ENCODE peak calls at places on chromosomes 16 and 17, in four cellular contexts. One of them, this sample, is unnamed.
A peak's percentile ranks its signal among the peaks of the same experiment; 100 is the strongest.

GRCh38 chr17:74176546-74177001 is 26.9 kb upstream of the RPL38 start:
- DNase-seq in right lobe of liver: peak; percentile 60
- DNase-seq in ovary: peak; percentile 31
- DNase-seq in lower leg skin: peak; percentile 91
- DNase-seq in this sample: peak; percentile 41

GRCh38 chr17:65139045-65139764 is 2.0 kb downstream of the RGS9 start:
- DNase-seq in ovary: no peak
- DNase-seq in right lobe of liver: no peak
- DNase-seq in lower leg skin: no peak
- DNase-seq in this sample: no peak

GRCh38 chr16:69334696-69335095 is 4.3 kb upstream of the PDF start:
- DNase-seq in right lobe of liver: no peak
- DNase-seq in ovary: no peak
- DNase-seq in lower leg skin: no peak
- DNase-seq in this sample: no peak

GRCh38 chr17:32117399-32117798 is 24.9 kb upstream of the RHOT1 start:
- DNase-seq in lower leg skin: peak; percentile 26
- DNase-seq in ovary: no peak
- DNase-seq in right lobe of liver: no peak
- DNase-seq in this sample: no peak

GRCh38 chr16:68486671-68487495 is 38.6 kb upstream of the SMPD3 start:
- DNase-seq in lower leg skin: no peak
- DNase-seq in ovary: no peak
- DNase-seq in right lobe of liver: no peak
- DNase-seq in this sample: no peak

GRCh38 chr17:12637015-12637414 is 28.7 kb upstream of the MYOCD start:
- DNase-seq in lower leg skin: no peak
- DNase-seq in right lobe of liver: no peak
- DNase-seq in ovary: no peak
- DNase-seq in this sample: no peak

GRCh38 chr16:4800290-4801041 is 2.0 kb downstream of the ROGDI start:
- DNase-seq in right lobe of liver: peak; percentile 71
- DNase-seq in lower leg skin: no peak
- DNase-seq in ovary: no peak
- DNase-seq in this sample: peak; percentile 69

GRCh38 chr17:514584-514983 is 162.0 kb upstream of the RPH3AL start:
- DNase-seq in right lobe of liver: no peak
- DNase-seq in lower leg skin: no peak
- DNase-seq in ovary: no peak
- DNase-seq in this sample: no peak

GRCh38 chr17:253091-253846 is 71.8 kb upstream of the DOC2B start:
- DNase-seq in right lobe of liver: peak; percentile 43
- DNase-seq in ovary: peak; percentile 16
- DNase-seq in lower leg skin: peak; percentile 69
- DNase-seq in this sample: no peak

GRCh38 chr17:44204453-44204882 is 4.8 kb upstream of the ATXN7L3 start:
- DNase-seq in lower leg skin: peak; percentile 86
- DNase-seq in ovary: peak; percentile 55
- DNase-seq in right lobe of liver: no peak
- DNase-seq in this sample: no peak

GRCh38 chr16:57242650-57243049 is 2.4 kb upstream of the ARL2BP start:
- DNase-seq in lower leg skin: no peak
- DNase-seq in right lobe of liver: no peak
- DNase-seq in ovary: no peak
- DNase-seq in this sample: no peak

GRCh38 chr17:46866325-46866724 is 14.9 kb downstream of the WNT9B start:
- DNase-seq in right lobe of liver: no peak
- DNase-seq in lower leg skin: no peak
- DNase-seq in ovary: no peak
- DNase-seq in this sample: no peak

GRCh38 chr16:15788846-15789239 is 68.0 kb downstream of the MYH11 start:
- DNase-seq in ovary: no peak
- DNase-seq in right lobe of liver: no peak
- DNase-seq in lower leg skin: no peak
- DNase-seq in this sample: no peak

GRCh38 chr16:67104061-67104460 is 5.7 kb upstream of the PHAF1 start:
- DNase-seq in right lobe of liver: no peak
- DNase-seq in lower leg skin: no peak
- DNase-seq in ovary: no peak
- DNase-seq in this sample: no peak

GRCh38 chr16:25256821-25257503 is 683 bp downstream of the ZKSCAN2 start:
- DNase-seq in ovary: no peak
- DNase-seq in right lobe of liver: no peak
- DNase-seq in lower leg skin: no peak
- DNase-seq in this sample: peak; percentile 51

GRCh38 chr17:66885417-66885816 is 50.5 kb downstream of the CACNG5 start:
- DNase-seq in right lobe of liver: no peak
- DNase-seq in lower leg skin: no peak
- DNase-seq in ovary: no peak
- DNase-seq in this sample: no peak

GRCh38 chr16:87580855-87581261 is 21.4 kb upstream of the JPH3 start:
- DNase-seq in lower leg skin: no peak
- DNase-seq in ovary: no peak
- DNase-seq in right lobe of liver: no peak
- DNase-seq in this sample: no peak

GRCh38 chr16:57644383-57645014 is 16.1 kb downstream of the ADGRG1 start:
- DNase-seq in right lobe of liver: no peak
- DNase-seq in lower leg skin: no peak
- DNase-seq in ovary: no peak
- DNase-seq in this sample: no peak

GRCh38 chr17:57562231-57562630 is 182.9 kb downstream of the CCDC182 start:
- DNase-seq in ovary: no peak
- DNase-seq in right lobe of liver: no peak
- DNase-seq in lower leg skin: no peak
- DNase-seq in this sample: no peak

GRCh38 chr17:12068946-12069345 is 48.3 kb downstream of the MAP2K4 start:
- DNase-seq in lower leg skin: no peak
- DNase-seq in right lobe of liver: no peak
- DNase-seq in ovary: no peak
- DNase-seq in this sample: no peak

GRCh38 chr17:77717941-77718668 is 240.4 kb upstream of the TNRC6C start:
- DNase-seq in ovary: no peak
- DNase-seq in lower leg skin: peak; percentile 17
- DNase-seq in right lobe of liver: no peak
- DNase-seq in this sample: no peak

GRCh38 chr17:40315678-40316570 is 6.9 kb downstream of the RARA start:
- DNase-seq in ovary: peak; percentile 20
- DNase-seq in lower leg skin: peak; percentile 82
- DNase-seq in right lobe of liver: peak; percentile 50
- DNase-seq in this sample: peak; percentile 65

GRCh38 chr16:73131153-73131862 is 83.4 kb upstream of the ZFHX3 start:
- DNase-seq in ovary: no peak
- DNase-seq in lower leg skin: peak; percentile 23
- DNase-seq in right lobe of liver: no peak
- DNase-seq in this sample: no peak

GRCh38 chr17:19719365-19720209 is 3.2 kb upstream of the SLC47A2 start:
- DNase-seq in right lobe of liver: no peak
- DNase-seq in ovary: no peak
- DNase-seq in lower leg skin: no peak
- DNase-seq in this sample: no peak

GRCh38 chr17:66803474-66803951 is 31.4 kb upstream of the CACNG5 start:
- DNase-seq in lower leg skin: no peak
- DNase-seq in right lobe of liver: no peak
- DNase-seq in ovary: no peak
- DNase-seq in this sample: no peak

GRCh38 chr17:77011173-77012011 is 129.4 kb upstream of the SEC14L1 start:
- DNase-seq in right lobe of liver: no peak
- DNase-seq in ovary: no peak
- DNase-seq in lower leg skin: no peak
- DNase-seq in this sample: peak; percentile 62

GRCh38 chr17:28043296-28043695 is 819 bp downstream of the NLK start:
- DNase-seq in ovary: no peak
- DNase-seq in lower leg skin: no peak
- DNase-seq in right lobe of liver: no peak
- DNase-seq in this sample: peak; percentile 30

GRCh38 chr17:28041844-28042656 is 427 bp upstream of the NLK start:
- DNase-seq in right lobe of liver: no peak
- DNase-seq in lower leg skin: no peak
- DNase-seq in ovary: no peak
- DNase-seq in this sample: peak; percentile 29

GRCh38 chr17:28042657-28042720 is at the start of gene NLK:
- DNase-seq in lower leg skin: no peak
- DNase-seq in right lobe of liver: no peak
- DNase-seq in ovary: no peak
- DNase-seq in this sample: no peak

GRCh38 chr17:28042721-28043291 is 329 bp downstream of the NLK start:
- DNase-seq in lower leg skin: no peak
- DNase-seq in ovary: no peak
- DNase-seq in right lobe of liver: peak; percentile 54
- DNase-seq in this sample: peak; percentile 17

GRCh38 chr17:28041068-28041843 is 1.2 kb upstream of the NLK start:
- DNase-seq in lower leg skin: peak; percentile 100
- DNase-seq in ovary: peak; percentile 99
- DNase-seq in right lobe of liver: peak; percentile 100
- DNase-seq in this sample: peak; percentile 100
- TF ChIP-seq POLR2A in lower leg skin: no peak
- TF ChIP-seq POLR2A in ovary: peak; percentile 56
- TF ChIP-seq POLR2A in right lobe of liver: peak; percentile 71
- TF ChIP-seq POLR2A in this sample: peak; percentile 68

GRCh38 chr17:7576432-7576937 is 3.0 kb upstream of the CD68 start:
- DNase-seq in ovary: no peak
- DNase-seq in right lobe of liver: no peak
- DNase-seq in lower leg skin: no peak
- DNase-seq in this sample: no peak
- TF ChIP-seq POLR2A in ovary: no peak
- TF ChIP-seq POLR2A in right lobe of liver: no peak
- TF ChIP-seq POLR2A in lower leg skin: no peak
- TF ChIP-seq POLR2A in this sample: peak; percentile 21

GRCh38 chr17:45703806-45704205 is 80.3 kb upstream of the CRHR1 start:
- DNase-seq in ovary: no peak
- DNase-seq in lower leg skin: no peak
- DNase-seq in right lobe of liver: no peak
- DNase-seq in this sample: no peak

GRCh38 chr17:45702666-45703266 is 81.4 kb upstream of the CRHR1 start:
- DNase-seq in lower leg skin: no peak
- DNase-seq in ovary: no peak
- DNase-seq in right lobe of liver: no peak
- DNase-seq in this sample: no peak

GRCh38 chr17:45697076-45697475 is 87.0 kb upstream of the CRHR1 start:
- DNase-seq in right lobe of liver: no peak
- DNase-seq in ovary: no peak
- DNase-seq in lower leg skin: no peak
- DNase-seq in this sample: no peak

GRCh38 chr17:45703348-45703747 is 80.8 kb upstream of the CRHR1 start:
- DNase-seq in lower leg skin: no peak
- DNase-seq in right lobe of liver: no peak
- DNase-seq in ovary: no peak
- DNase-seq in this sample: no peak

DNA sequence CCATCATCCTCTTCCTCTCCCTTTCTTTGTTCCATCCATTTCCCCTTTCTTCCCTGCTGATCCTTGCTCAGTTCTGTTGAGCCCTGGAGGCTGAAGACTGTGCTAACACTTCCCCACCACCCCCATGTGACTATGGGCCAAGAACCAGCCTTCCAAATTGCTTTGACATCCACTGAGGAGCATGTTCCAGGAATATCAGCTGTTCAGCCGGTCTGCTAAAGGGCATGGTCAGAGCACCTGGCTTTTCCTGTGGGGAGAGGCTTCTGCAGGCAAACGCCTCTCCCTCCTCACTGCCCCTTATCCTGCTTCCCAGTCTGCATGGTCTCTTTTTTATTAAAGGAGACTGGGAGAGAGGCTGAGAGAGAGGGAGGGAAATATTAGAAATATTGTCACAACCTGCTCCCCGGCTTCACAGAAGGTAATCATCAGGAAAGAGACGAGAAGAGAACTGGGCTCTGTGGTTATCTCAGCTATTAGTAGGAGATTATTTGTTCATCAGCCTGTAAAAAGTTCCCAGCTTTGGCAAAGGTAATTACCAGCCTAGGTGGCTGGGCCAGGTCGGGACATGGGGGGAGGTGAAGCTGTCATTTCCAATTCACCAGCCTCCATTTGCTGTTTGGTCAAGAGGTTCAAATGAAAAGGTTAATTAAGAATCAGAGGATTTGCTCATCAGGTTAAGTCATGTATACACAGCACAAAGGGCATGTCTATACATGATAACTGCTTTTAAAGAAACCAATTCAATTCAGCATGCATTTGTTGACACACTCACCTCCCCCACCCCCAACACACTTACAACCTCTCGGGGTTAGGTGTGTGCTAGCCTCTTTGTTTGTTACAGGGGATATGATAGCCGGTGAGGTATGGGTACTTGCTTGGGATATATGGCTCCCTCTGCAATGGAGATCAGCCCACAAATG is 83.7 kb upstream of the CRHR1 start:
- DNase-seq in lower leg skin: no peak
- DNase-seq in ovary: no peak
- DNase-seq in right lobe of liver: no peak
- DNase-seq in this sample: no peak
- TF ChIP-seq POLR2A in lower leg skin: no peak
- TF ChIP-seq POLR2A in ovary: no peak
- TF ChIP-seq POLR2A in right lobe of liver: no peak
- TF ChIP-seq POLR2A in this sample: no peak

GRCh38 chr17:4519361-4519788 is 20.7 kb downstream of the SPNS2 start:
- DNase-seq in right lobe of liver: no peak
- DNase-seq in lower leg skin: no peak
- DNase-seq in ovary: peak; percentile 53
- DNase-seq in this sample: no peak

GRCh38 chr17:4520881-4521600 is 22.4 kb downstream of the SPNS2 start:
- DNase-seq in right lobe of liver: no peak
- DNase-seq in ovary: no peak
- DNase-seq in lower leg skin: no peak
- DNase-seq in this sample: no peak

GRCh38 chr17:4518901-4519300 is 20.2 kb downstream of the SPNS2 start:
- DNase-seq in right lobe of liver: no peak
- DNase-seq in lower leg skin: no peak
- DNase-seq in ovary: no peak
- DNase-seq in this sample: no peak

GRCh38 chr17:4522661-4523060 is 24.0 kb downstream of the SPNS2 start:
- DNase-seq in ovary: no peak
- DNase-seq in lower leg skin: no peak
- DNase-seq in right lobe of liver: no peak
- DNase-seq in this sample: no peak

DNA sequence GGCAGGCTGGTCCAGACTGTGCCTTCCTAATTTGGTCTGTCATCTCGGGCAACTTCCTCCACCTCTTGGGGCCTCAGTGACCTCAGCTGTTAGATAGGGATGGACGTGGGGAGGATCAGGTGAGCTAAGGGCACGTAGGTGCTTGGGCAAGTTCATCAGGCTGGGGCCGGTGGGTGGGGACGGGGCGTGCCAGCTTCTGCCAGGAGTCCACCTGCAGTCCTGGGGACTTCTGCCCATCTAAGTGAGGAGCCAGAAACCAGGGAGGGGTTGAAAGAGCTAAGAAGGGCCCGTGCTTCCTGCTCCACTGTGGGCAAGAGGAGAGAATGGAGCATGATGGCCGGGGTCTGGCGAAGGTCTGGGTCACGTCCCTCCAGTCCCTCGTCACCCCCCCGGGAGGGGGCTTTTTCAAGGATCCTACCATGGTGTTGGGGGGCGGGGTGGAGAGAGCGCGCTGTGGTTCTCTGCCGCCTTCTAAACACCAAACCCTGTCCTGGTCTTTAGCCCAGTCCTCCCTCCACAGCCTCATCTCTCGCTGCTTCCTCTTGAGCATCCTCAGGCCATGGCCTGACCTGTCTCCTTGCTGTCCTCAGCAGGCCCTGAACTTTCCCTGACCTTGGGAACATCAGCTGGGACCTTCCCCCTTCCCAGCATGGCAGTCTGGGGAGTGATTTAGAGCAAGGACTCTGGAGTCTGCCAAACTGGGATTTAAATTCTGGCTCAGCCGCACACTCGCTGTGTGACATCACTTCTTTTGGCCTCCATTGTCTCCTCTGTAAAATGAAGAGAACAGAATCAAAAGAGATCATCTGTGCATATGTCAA is 21.6 kb downstream of the SPNS2 start:
- DNase-seq in ovary: no peak
- DNase-seq in right lobe of liver: no peak
- DNase-seq in lower leg skin: no peak
- DNase-seq in this sample: no peak
- TF ChIP-seq POLR2A in ovary: no peak
- TF ChIP-seq POLR2A in right lobe of liver: no peak
- TF ChIP-seq POLR2A in lower leg skin: no peak
- TF ChIP-seq POLR2A in this sample: no peak

This sample was measured in erythroblast.